ENCODE peak calls at places on chromosomes 6 and 20, in eight cellular contexts. D is SK-MEL-5; A is psoas muscle; K is AG10803; C is tibial artery; T is stimulated activated CD8-positive, alpha-beta memory T cell treated with anti-CD3 and anti-CD28 coated beads, Interleukin-7, amount 100 ng/mL, for 24 hours; L is adrenal gland; Z is HEK293T. P is an unnamed sample.

GRCh38 chr20:58717278-58718091 is 24.9 kb downstream of the NPEPL1 start:
- DNase-seq in Z (no peak), L (peak; percentile 48), A (peak; percentile 46), T (no peak), K (no peak), D (no peak), C (no peak), P (no peak)

GRCh38 chr20:38055294-38055693 is 21.7 kb downstream of the RPRD1B start:
- DNase-seq in C (no peak), D (no peak), A (no peak), Z (no peak), L (no peak), T (no peak), K (no peak), P (no peak)

GRCh38 chr6:31690231-31691077 is 9.6 kb upstream of the LY6G5C start:
- DNase-seq in K (no peak), T (no peak), C (no peak), D (no peak), Z (no peak), L (no peak), A (no peak), P (no peak)

GRCh38 chr6:20400476-20401402 is 940 bp upstream of the E2F3 start:
- DNase-seq in D (peak; percentile 88), K (peak; percentile 24), L (peak; percentile 70), T (no peak), C (peak; percentile 65), Z (peak; percentile 67), A (peak; percentile 81), P (no peak)

GRCh38 chr20:6178537-6178936 is 55.7 kb upstream of the FERMT1 start:
- DNase-seq in T (no peak), L (no peak), A (no peak), K (peak; percentile 24), D (peak; percentile 62), Z (no peak), C (no peak), P (peak; percentile 10)

GRCh38 chr20:49420292-49420691 is 62.2 kb downstream of the KCNB1 start:
- DNase-seq in K (no peak), C (no peak), L (no peak), D (no peak), Z (no peak), T (no peak), A (no peak), P (no peak)

GRCh38 chr20:44862286-44862685 is 23.2 kb upstream of the YWHAB start:
- DNase-seq in A (no peak), D (no peak), L (no peak), T (no peak), K (no peak), C (no peak), Z (no peak), P (no peak)

GRCh38 chr20:31758991-31759390 is 19.9 kb downstream of the TPX2 start:
- DNase-seq in L (no peak), A (no peak), K (peak; percentile 7), Z (no peak), D (no peak), C (no peak), T (no peak), P (no peak)

GRCh38 chr20:48467622-48468021 is 360.2 kb downstream of the PREX1 start:
- DNase-seq in Z (no peak), D (peak; percentile 32), A (no peak), K (no peak), C (no peak), L (peak; percentile 54), T (no peak), P (no peak)

GRCh38 chr6:110689275-110689935 is 125.9 kb downstream of the CDK19 start:
- DNase-seq in T (no peak), D (no peak), L (no peak), A (no peak), C (no peak), Z (no peak), K (no peak), P (no peak)

GRCh38 chr20:52379723-52380336 is 188.3 kb upstream of the ZFP64 start:
- DNase-seq in L (peak; percentile 81), A (peak; percentile 56), D (peak; percentile 68), K (peak; percentile 15), T (peak; percentile 7), C (peak; percentile 27), Z (peak; percentile 51), P (no peak)

GRCh38 chr20:58384821-58385220 is 4.2 kb upstream of the VAPB start:
- DNase-seq in T (no peak), C (no peak), L (no peak), A (no peak), Z (no peak), D (no peak), K (no peak), P (no peak)

GRCh38 chr6:14428269-14428668 is 310.7 kb downstream of the CD83 start:
- DNase-seq in T (no peak), L (no peak), D (no peak), Z (no peak), K (no peak), C (no peak), A (no peak), P (no peak)

GRCh38 chr6:51934098-51934497 is 153.3 kb downstream of the PKHD1 start:
- DNase-seq in Z (peak; percentile 63), A (no peak), T (no peak), L (no peak), C (no peak), D (peak; percentile 71), K (no peak), P (no peak)

GRCh38 chr6:167714166-167714565 is 112.5 kb upstream of the AFDN start:
- DNase-seq in L (peak; percentile 30), A (no peak), K (no peak), D (no peak), T (no peak), C (no peak), Z (no peak), P (no peak)

GRCh38 chr20:10357974-10358373 is 76.0 kb downstream of the MKKS start:
- DNase-seq in Z (no peak), T (no peak), A (no peak), C (no peak), L (no peak), K (no peak), D (peak; percentile 26), P (no peak)

GRCh38 chr6:48744948-48745347 is 634.0 kb upstream of the PTCHD4 start:
- DNase-seq in D (no peak), T (no peak), C (no peak), A (no peak), K (peak; percentile 15), L (no peak), Z (no peak), P (no peak)

GRCh38 chr6:7909323-7910276 is 988 bp downstream of the TXNDC5 start:
- DNase-seq in K (peak; percentile 47), T (peak; percentile 18), L (peak; percentile 65), C (peak; percentile 28), A (peak; percentile 78), D (peak; percentile 74), Z (peak; percentile 75), P (no peak)

GRCh38 chr6:3286641-3287171 is 28.0 kb downstream of the PSMG4 start:
- DNase-seq in C (peak; percentile 19), Z (no peak), K (no peak), A (peak; percentile 48), T (no peak), L (no peak), D (no peak), P (no peak)

GRCh38 chr20:60000271-60001026 is 42.2 kb downstream of the CDH26 start:
- DNase-seq in Z (no peak), T (no peak), A (no peak), D (peak; percentile 11), K (no peak), L (no peak), C (no peak), P (no peak)

GRCh38 chr6:117399924-117400323 is 25.8 kb downstream of the ROS1 start:
- DNase-seq in L (no peak), T (no peak), C (no peak), K (no peak), Z (peak; percentile 40), A (no peak), D (peak; percentile 22), P (no peak)

GRCh38 chr6:36201612-36202011 is 5.1 kb downstream of the BRPF3 start:
- DNase-seq in T (no peak), L (peak; percentile 51), Z (no peak), K (no peak), C (no peak), D (no peak), A (no peak), P (no peak)

GRCh38 chr6:169398342-169399105 is 144.9 kb upstream of the THBS2 start:
- DNase-seq in C (no peak), L (no peak), Z (no peak), T (no peak), K (peak; percentile 58), A (no peak), D (peak; percentile 95), P (no peak)